ENCODE peak calls at places on chromosome 18, in five cellular contexts. One of them, this sample, is unnamed.

GRCh38 chr18:77000527-77000926 is 132.1 kb downstream of the MBP start:
- DNase-seq in stimulated activated CD4-positive, alpha-beta T cell treated with anti-CD3 and anti-CD28 coated beads, Interleukin-15, amount 100 ng/mL, for 48 hours: peak
- DNase-seq in activated CD4-positive, CD25-positive, alpha-beta regulatory T cell: no peak
- DNase-seq in mammary epithelial cell: peak
- DNase-seq in NCI-H146: peak
- DNase-seq in this sample: peak

GRCh38 chr18:73880387-73880786 is 267.2 kb downstream of the FBXO15 start:
- DNase-seq in stimulated activated CD4-positive, alpha-beta T cell treated with anti-CD3 and anti-CD28 coated beads, Interleukin-15, amount 100 ng/mL, for 48 hours: no peak
- DNase-seq in activated CD4-positive, CD25-positive, alpha-beta regulatory T cell: no peak
- DNase-seq in mammary epithelial cell: no peak
- DNase-seq in NCI-H146: no peak
- DNase-seq in this sample: peak

GRCh38 chr18:6435731-6436130 is 21.0 kb upstream of the L3MBTL4 start:
- DNase-seq in stimulated activated CD4-positive, alpha-beta T cell treated with anti-CD3 and anti-CD28 coated beads, Interleukin-15, amount 100 ng/mL, for 48 hours: no peak
- DNase-seq in activated CD4-positive, CD25-positive, alpha-beta regulatory T cell: no peak
- DNase-seq in mammary epithelial cell: no peak
- DNase-seq in NCI-H146: no peak
- DNase-seq in this sample: no peak

GRCh38 chr18:621181-621580 is 24.4 kb downstream of the CLUL1 start:
- DNase-seq in stimulated activated CD4-positive, alpha-beta T cell treated with anti-CD3 and anti-CD28 coated beads, Interleukin-15, amount 100 ng/mL, for 48 hours: no peak
- DNase-seq in activated CD4-positive, CD25-positive, alpha-beta regulatory T cell: no peak
- DNase-seq in mammary epithelial cell: no peak
- DNase-seq in NCI-H146: no peak
- DNase-seq in this sample: no peak

GRCh38 chr18:52334896-52335295 is 5.1 kb upstream of the DCC start:
- DNase-seq in stimulated activated CD4-positive, alpha-beta T cell treated with anti-CD3 and anti-CD28 coated beads, Interleukin-15, amount 100 ng/mL, for 48 hours: no peak
- DNase-seq in activated CD4-positive, CD25-positive, alpha-beta regulatory T cell: no peak
- DNase-seq in mammary epithelial cell: peak
- DNase-seq in NCI-H146: no peak
- DNase-seq in this sample: peak

GRCh38 chr18:36460854-36461253 is 163.3 kb downstream of the FHOD3 start:
- DNase-seq in stimulated activated CD4-positive, alpha-beta T cell treated with anti-CD3 and anti-CD28 coated beads, Interleukin-15, amount 100 ng/mL, for 48 hours: no peak
- DNase-seq in activated CD4-positive, CD25-positive, alpha-beta regulatory T cell: no peak
- DNase-seq in mammary epithelial cell: no peak
- DNase-seq in NCI-H146: peak
- DNase-seq in this sample: no peak

GRCh38 chr18:5962362-5962761 is 67.0 kb upstream of the TMEM200C start:
- DNase-seq in stimulated activated CD4-positive, alpha-beta T cell treated with anti-CD3 and anti-CD28 coated beads, Interleukin-15, amount 100 ng/mL, for 48 hours: no peak
- DNase-seq in activated CD4-positive, CD25-positive, alpha-beta regulatory T cell: no peak
- DNase-seq in mammary epithelial cell: no peak
- DNase-seq in NCI-H146: no peak
- DNase-seq in this sample: no peak

GRCh38 chr18:25289040-25289631 is 62.8 kb downstream of the ZNF521 start:
- DNase-seq in stimulated activated CD4-positive, alpha-beta T cell treated with anti-CD3 and anti-CD28 coated beads, Interleukin-15, amount 100 ng/mL, for 48 hours: no peak
- DNase-seq in activated CD4-positive, CD25-positive, alpha-beta regulatory T cell: no peak
- DNase-seq in mammary epithelial cell: peak
- DNase-seq in NCI-H146: no peak
- DNase-seq in this sample: no peak

GRCh38 chr18:2302628-2303516 is 268.4 kb downstream of the METTL4 start:
- DNase-seq in stimulated activated CD4-positive, alpha-beta T cell treated with anti-CD3 and anti-CD28 coated beads, Interleukin-15, amount 100 ng/mL, for 48 hours: no peak
- DNase-seq in activated CD4-positive, CD25-positive, alpha-beta regulatory T cell: no peak
- DNase-seq in mammary epithelial cell: peak
- DNase-seq in NCI-H146: no peak
- DNase-seq in this sample: no peak

GRCh38 chr18:23183356-23184150 is 48.3 kb downstream of the CABLES1 start:
- DNase-seq in stimulated activated CD4-positive, alpha-beta T cell treated with anti-CD3 and anti-CD28 coated beads, Interleukin-15, amount 100 ng/mL, for 48 hours: no peak
- DNase-seq in activated CD4-positive, CD25-positive, alpha-beta regulatory T cell: no peak
- DNase-seq in mammary epithelial cell: no peak
- DNase-seq in NCI-H146: no peak
- DNase-seq in this sample: no peak

GRCh38 chr18:25230658-25231326 is 121.2 kb downstream of the ZNF521 start:
- DNase-seq in stimulated activated CD4-positive, alpha-beta T cell treated with anti-CD3 and anti-CD28 coated beads, Interleukin-15, amount 100 ng/mL, for 48 hours: no peak
- DNase-seq in activated CD4-positive, CD25-positive, alpha-beta regulatory T cell: no peak
- DNase-seq in mammary epithelial cell: peak
- DNase-seq in NCI-H146: no peak
- DNase-seq in this sample: no peak